ENCODE peak calls at places on chromosomes 13 and 19, in five cellular contexts. One of them, this sample, is unnamed.

GRCh38 chr13:92821324-92821723 is 405.3 kb upstream of the GPC6 start:
- DNase-seq in fibroblast of lung: no peak
- DNase-seq in neural crest cell: no peak
- DNase-seq in NCI-H1092 treated with DMSO at 0.1 percent for 48 hours: peak
- DNase-seq in ELR: no peak
- DNase-seq in this sample: no peak

GRCh38 chr13:113836917-113837553 is 26.8 kb downstream of the GAS6 start:
- DNase-seq in neural crest cell: no peak
- DNase-seq in ELR: peak
- DNase-seq in NCI-H1092 treated with DMSO at 0.1 percent for 48 hours: no peak
- DNase-seq in fibroblast of lung: peak
- DNase-seq in this sample: peak

GRCh38 chr13:80312967-80313366 is 28.0 kb downstream of the SPRY2 start:
- DNase-seq in NCI-H1092 treated with DMSO at 0.1 percent for 48 hours: no peak
- DNase-seq in neural crest cell: no peak
- DNase-seq in ELR: no peak
- DNase-seq in fibroblast of lung: peak
- DNase-seq in this sample: no peak

GRCh38 chr19:13957107-13957506 is 4.8 kb downstream of the DCAF15 start:
- DNase-seq in neural crest cell: no peak
- DNase-seq in ELR: no peak
- DNase-seq in fibroblast of lung: no peak
- DNase-seq in NCI-H1092 treated with DMSO at 0.1 percent for 48 hours: no peak
- DNase-seq in this sample: no peak

GRCh38 chr13:93216122-93216521 is 10.5 kb upstream of the GPC6 start:
- DNase-seq in NCI-H1092 treated with DMSO at 0.1 percent for 48 hours: no peak
- DNase-seq in ELR: no peak
- DNase-seq in neural crest cell: no peak
- DNase-seq in fibroblast of lung: no peak
- DNase-seq in this sample: no peak

GRCh38 chr13:50552424-50552966 is 291.0 kb downstream of the DLEU7 start:
- DNase-seq in NCI-H1092 treated with DMSO at 0.1 percent for 48 hours: no peak
- DNase-seq in fibroblast of lung: peak
- DNase-seq in neural crest cell: no peak
- DNase-seq in ELR: no peak
- DNase-seq in this sample: no peak

GRCh38 chr13:113410472-113411201 is 42.7 kb downstream of the ADPRHL1 start:
- DNase-seq in neural crest cell: no peak
- DNase-seq in fibroblast of lung: peak
- DNase-seq in ELR: peak
- DNase-seq in NCI-H1092 treated with DMSO at 0.1 percent for 48 hours: no peak
- DNase-seq in this sample: peak

GRCh38 chr19:35554076-35554475 is 8.7 kb downstream of the TMEM147 start:
- DNase-seq in neural crest cell: no peak
- DNase-seq in ELR: no peak
- DNase-seq in NCI-H1092 treated with DMSO at 0.1 percent for 48 hours: no peak
- DNase-seq in fibroblast of lung: no peak
- DNase-seq in this sample: no peak

GRCh38 chr19:54351474-54351873 is 12.5 kb upstream of the LILRA4 start:
- DNase-seq in fibroblast of lung: no peak
- DNase-seq in NCI-H1092 treated with DMSO at 0.1 percent for 48 hours: no peak
- DNase-seq in neural crest cell: no peak
- DNase-seq in ELR: no peak
- DNase-seq in this sample: no peak

GRCh38 chr13:29452773-29453574 is 142.5 kb downstream of the SLC7A1 start:
- DNase-seq in neural crest cell: no peak
- DNase-seq in fibroblast of lung: no peak
- DNase-seq in ELR: no peak
- DNase-seq in NCI-H1092 treated with DMSO at 0.1 percent for 48 hours: no peak
- DNase-seq in this sample: peak

GRCh38 chr13:74290324-74290773 is 156.1 kb upstream of the KLF12 start:
- DNase-seq in fibroblast of lung: peak
- DNase-seq in NCI-H1092 treated with DMSO at 0.1 percent for 48 hours: peak
- DNase-seq in ELR: peak
- DNase-seq in neural crest cell: peak
- DNase-seq in this sample: peak

GRCh38 chr13:113970810-113971470 is 2.9 kb downstream of the C13orf46 start:
- DNase-seq in ELR: no peak
- DNase-seq in fibroblast of lung: peak
- DNase-seq in neural crest cell: no peak
- DNase-seq in NCI-H1092 treated with DMSO at 0.1 percent for 48 hours: no peak
- DNase-seq in this sample: no peak

GRCh38 chr13:70424928-70425327 is 316.7 kb upstream of the KLHL1 start:
- DNase-seq in NCI-H1092 treated with DMSO at 0.1 percent for 48 hours: no peak
- DNase-seq in ELR: no peak
- DNase-seq in neural crest cell: no peak
- DNase-seq in fibroblast of lung: no peak
- DNase-seq in this sample: no peak

GRCh38 chr19:55069137-55069858 is 6.3 kb upstream of the RDH13 start:
- DNase-seq in fibroblast of lung: peak
- DNase-seq in NCI-H1092 treated with DMSO at 0.1 percent for 48 hours: no peak
- DNase-seq in ELR: peak
- DNase-seq in neural crest cell: no peak
- DNase-seq in this sample: no peak

GRCh38 chr13:46743191-46743590 is 53.8 kb downstream of the ESD start:
- DNase-seq in ELR: peak
- DNase-seq in neural crest cell: no peak
- DNase-seq in NCI-H1092 treated with DMSO at 0.1 percent for 48 hours: no peak
- DNase-seq in fibroblast of lung: no peak
- DNase-seq in this sample: no peak

GRCh38 chr19:2381151-2381822 is 21.2 kb downstream of the TMPRSS9 start:
- DNase-seq in NCI-H1092 treated with DMSO at 0.1 percent for 48 hours: no peak
- DNase-seq in neural crest cell: peak
- DNase-seq in fibroblast of lung: peak
- DNase-seq in ELR: no peak
- DNase-seq in this sample: no peak

GRCh38 chr13:26914624-26915023 is 154.0 kb upstream of the GPR12 start:
- DNase-seq in NCI-H1092 treated with DMSO at 0.1 percent for 48 hours: no peak
- DNase-seq in ELR: no peak
- DNase-seq in fibroblast of lung: peak
- DNase-seq in neural crest cell: no peak
- DNase-seq in this sample: no peak

GRCh38 chr13:50132937-50133276 is 117.7 kb downstream of the KCNRG start:
- DNase-seq in NCI-H1092 treated with DMSO at 0.1 percent for 48 hours: no peak
- DNase-seq in ELR: no peak
- DNase-seq in neural crest cell: no peak
- DNase-seq in fibroblast of lung: no peak
- DNase-seq in this sample: no peak

GRCh38 chr13:46771693-46772092 is 25.3 kb downstream of the ESD start:
- DNase-seq in neural crest cell: no peak
- DNase-seq in NCI-H1092 treated with DMSO at 0.1 percent for 48 hours: no peak
- DNase-seq in ELR: no peak
- DNase-seq in fibroblast of lung: no peak
- DNase-seq in this sample: no peak

GRCh38 chr13:75788494-75788991 is 152.4 kb downstream of the LMO7 start:
- DNase-seq in fibroblast of lung: peak
- DNase-seq in ELR: peak
- DNase-seq in NCI-H1092 treated with DMSO at 0.1 percent for 48 hours: no peak
- DNase-seq in neural crest cell: no peak
- DNase-seq in this sample: peak

GRCh38 chr13:20192470-20193141 is at the start of gene GJB2:
- DNase-seq in neural crest cell: no peak
- DNase-seq in NCI-H1092 treated with DMSO at 0.1 percent for 48 hours: no peak
- DNase-seq in fibroblast of lung: no peak
- DNase-seq in ELR: peak
- DNase-seq in this sample: no peak

GRCh38 chr19:34932494-34932893 is 5.8 kb downstream of the ZNF30 start:
- DNase-seq in fibroblast of lung: no peak
- DNase-seq in NCI-H1092 treated with DMSO at 0.1 percent for 48 hours: no peak
- DNase-seq in neural crest cell: no peak
- DNase-seq in ELR: no peak
- DNase-seq in this sample: no peak

GRCh38 chr13:43830481-43830873 is 43.7 kb upstream of the ENOX1 start:
- DNase-seq in NCI-H1092 treated with DMSO at 0.1 percent for 48 hours: no peak
- DNase-seq in neural crest cell: no peak
- DNase-seq in ELR: peak
- DNase-seq in fibroblast of lung: peak
- DNase-seq in this sample: peak

GRCh38 chr13:112928958-112929777 is 39.8 kb upstream of the MCF2L start:
- DNase-seq in ELR: peak
- DNase-seq in neural crest cell: no peak
- DNase-seq in NCI-H1092 treated with DMSO at 0.1 percent for 48 hours: peak
- DNase-seq in fibroblast of lung: peak
- DNase-seq in this sample: no peak

GRCh38 chr13:30607908-30608307 is 9.8 kb upstream of the USPL1 start:
- DNase-seq in neural crest cell: no peak
- DNase-seq in ELR: no peak
- DNase-seq in fibroblast of lung: no peak
- DNase-seq in NCI-H1092 treated with DMSO at 0.1 percent for 48 hours: no peak
- DNase-seq in this sample: no peak

GRCh38 chr19:4328243-4328990 is 10.2 kb downstream of the STAP2 start:
- DNase-seq in fibroblast of lung: peak
- DNase-seq in NCI-H1092 treated with DMSO at 0.1 percent for 48 hours: no peak
- DNase-seq in ELR: peak
- DNase-seq in neural crest cell: peak
- DNase-seq in this sample: peak